ENCODE peak calls at places on chromosome 4, in eight cellular contexts. One of them, this sample, is unnamed.

GRCh38 chr4:54784188-54784671 is 126.5 kb downstream of the KIT start:
- DNase-seq in GM06990: no peak
- DNase-seq in WERI-Rb-1: no peak
- DNase-seq in suprapubic skin: peak; percentile 92
- DNase-seq in CD8-positive, alpha-beta T cell: no peak
- DNase-seq in neural progenitor cell: no peak
- DNase-seq in mucosa of descending colon: peak; percentile 72
- DNase-seq in cardiac muscle cell: peak; percentile 60
- DNase-seq in this sample: no peak

GRCh38 chr4:2832981-2833670 is 10.5 kb upstream of the ADD1 start:
- DNase-seq in WERI-Rb-1: peak; percentile 4
- DNase-seq in GM06990: no peak
- DNase-seq in suprapubic skin: peak; percentile 59
- DNase-seq in CD8-positive, alpha-beta T cell: no peak
- DNase-seq in cardiac muscle cell: no peak
- DNase-seq in mucosa of descending colon: peak; percentile 43
- DNase-seq in neural progenitor cell: no peak
- DNase-seq in this sample: no peak

GRCh38 chr4:42906906-42907774 is 14.6 kb downstream of the GRXCR1 start:
- DNase-seq in mucosa of descending colon: no peak
- DNase-seq in WERI-Rb-1: peak; percentile 8
- DNase-seq in cardiac muscle cell: no peak
- DNase-seq in suprapubic skin: no peak
- DNase-seq in CD8-positive, alpha-beta T cell: no peak
- DNase-seq in neural progenitor cell: no peak
- DNase-seq in GM06990: no peak
- DNase-seq in this sample: no peak

GRCh38 chr4:162497564-162498167 is 333.9 kb upstream of the FSTL5 start:
- DNase-seq in GM06990: no peak
- DNase-seq in CD8-positive, alpha-beta T cell: no peak
- DNase-seq in WERI-Rb-1: no peak
- DNase-seq in mucosa of descending colon: no peak
- DNase-seq in cardiac muscle cell: peak; percentile 77
- DNase-seq in neural progenitor cell: peak; percentile 43
- DNase-seq in suprapubic skin: no peak
- DNase-seq in this sample: peak; percentile 33

GRCh38 chr4:112752061-112752460 is 115.1 kb downstream of the LARP7 start:
- DNase-seq in neural progenitor cell: peak; percentile 18
- DNase-seq in cardiac muscle cell: no peak
- DNase-seq in suprapubic skin: no peak
- DNase-seq in GM06990: no peak
- DNase-seq in CD8-positive, alpha-beta T cell: no peak
- DNase-seq in mucosa of descending colon: no peak
- DNase-seq in WERI-Rb-1: no peak
- DNase-seq in this sample: no peak

GRCh38 chr4:86050516-86050915 is 309.3 kb downstream of the MAPK10 start:
- DNase-seq in CD8-positive, alpha-beta T cell: no peak
- DNase-seq in suprapubic skin: no peak
- DNase-seq in GM06990: no peak
- DNase-seq in mucosa of descending colon: no peak
- DNase-seq in neural progenitor cell: no peak
- DNase-seq in cardiac muscle cell: no peak
- DNase-seq in WERI-Rb-1: no peak
- DNase-seq in this sample: no peak

GRCh38 chr4:22179124-22179874 is 230.7 kb upstream of the KCNIP4 start:
- DNase-seq in cardiac muscle cell: no peak
- DNase-seq in CD8-positive, alpha-beta T cell: no peak
- DNase-seq in WERI-Rb-1: no peak
- DNase-seq in neural progenitor cell: no peak
- DNase-seq in suprapubic skin: no peak
- DNase-seq in mucosa of descending colon: no peak
- DNase-seq in GM06990: no peak
- DNase-seq in this sample: no peak

GRCh38 chr4:127069675-127070074 is 563.1 kb upstream of the INTU start:
- DNase-seq in WERI-Rb-1: no peak
- DNase-seq in cardiac muscle cell: no peak
- DNase-seq in mucosa of descending colon: no peak
- DNase-seq in neural progenitor cell: peak; percentile 24
- DNase-seq in GM06990: no peak
- DNase-seq in suprapubic skin: no peak
- DNase-seq in CD8-positive, alpha-beta T cell: no peak
- DNase-seq in this sample: no peak

GRCh38 chr4:13112030-13112429 is 372.1 kb downstream of the RAB28 start:
- DNase-seq in suprapubic skin: no peak
- DNase-seq in neural progenitor cell: no peak
- DNase-seq in CD8-positive, alpha-beta T cell: no peak
- DNase-seq in mucosa of descending colon: no peak
- DNase-seq in WERI-Rb-1: no peak
- DNase-seq in GM06990: no peak
- DNase-seq in cardiac muscle cell: no peak
- DNase-seq in this sample: no peak

GRCh38 chr4:13102344-13102743 is 381.8 kb downstream of the RAB28 start:
- DNase-seq in cardiac muscle cell: no peak
- DNase-seq in CD8-positive, alpha-beta T cell: no peak
- DNase-seq in mucosa of descending colon: no peak
- DNase-seq in suprapubic skin: no peak
- DNase-seq in neural progenitor cell: no peak
- DNase-seq in WERI-Rb-1: no peak
- DNase-seq in GM06990: no peak
- DNase-seq in this sample: no peak

GRCh38 chr4:13109536-13109935 is 374.6 kb downstream of the RAB28 start:
- DNase-seq in WERI-Rb-1: no peak
- DNase-seq in CD8-positive, alpha-beta T cell: no peak
- DNase-seq in GM06990: no peak
- DNase-seq in mucosa of descending colon: no peak
- DNase-seq in cardiac muscle cell: no peak
- DNase-seq in suprapubic skin: no peak
- DNase-seq in neural progenitor cell: no peak
- DNase-seq in this sample: no peak

GRCh38 chr4:13103382-13104015 is 380.6 kb downstream of the RAB28 start:
- DNase-seq in suprapubic skin: no peak
- DNase-seq in GM06990: no peak
- DNase-seq in cardiac muscle cell: no peak
- DNase-seq in mucosa of descending colon: no peak
- DNase-seq in WERI-Rb-1: no peak
- DNase-seq in neural progenitor cell: no peak
- DNase-seq in CD8-positive, alpha-beta T cell: no peak
- DNase-seq in this sample: no peak

GRCh38 chr4:13108096-13108495 is 376.0 kb downstream of the RAB28 start:
- DNase-seq in WERI-Rb-1: no peak
- DNase-seq in CD8-positive, alpha-beta T cell: no peak
- DNase-seq in neural progenitor cell: no peak
- DNase-seq in mucosa of descending colon: no peak
- DNase-seq in suprapubic skin: no peak
- DNase-seq in GM06990: no peak
- DNase-seq in cardiac muscle cell: no peak
- DNase-seq in this sample: no peak
- TF ChIP-seq CTCF in WERI-Rb-1: peak; percentile 32
- TF ChIP-seq CTCF in CD8-positive, alpha-beta T cell: no peak
- TF ChIP-seq CTCF in neural progenitor cell: no peak
- TF ChIP-seq CTCF in mucosa of descending colon: no peak
- TF ChIP-seq CTCF in suprapubic skin: no peak
- TF ChIP-seq CTCF in GM06990: no peak
- TF ChIP-seq CTCF in cardiac muscle cell: no peak
- TF ChIP-seq CTCF in this sample: peak; percentile 9

GRCh38 chr4:24700118-24700517 is 95.3 kb upstream of the SOD3 start:
- DNase-seq in suprapubic skin: no peak
- DNase-seq in mucosa of descending colon: no peak
- DNase-seq in CD8-positive, alpha-beta T cell: no peak
- DNase-seq in GM06990: no peak
- DNase-seq in cardiac muscle cell: no peak
- DNase-seq in WERI-Rb-1: no peak
- DNase-seq in neural progenitor cell: no peak
- DNase-seq in this sample: no peak

GRCh38 chr4:24703298-24703697 is 92.1 kb upstream of the SOD3 start:
- DNase-seq in CD8-positive, alpha-beta T cell: no peak
- DNase-seq in neural progenitor cell: no peak
- DNase-seq in mucosa of descending colon: no peak
- DNase-seq in GM06990: no peak
- DNase-seq in suprapubic skin: no peak
- DNase-seq in cardiac muscle cell: no peak
- DNase-seq in WERI-Rb-1: no peak
- DNase-seq in this sample: no peak

GRCh38 chr4:24704152-24704551 is 91.2 kb upstream of the SOD3 start:
- DNase-seq in neural progenitor cell: peak; percentile 74
- DNase-seq in CD8-positive, alpha-beta T cell: no peak
- DNase-seq in WERI-Rb-1: no peak
- DNase-seq in suprapubic skin: no peak
- DNase-seq in GM06990: no peak
- DNase-seq in cardiac muscle cell: no peak
- DNase-seq in mucosa of descending colon: no peak
- DNase-seq in this sample: no peak

GRCh38 chr4:24702266-24702665 is 93.1 kb upstream of the SOD3 start:
- DNase-seq in cardiac muscle cell: no peak
- DNase-seq in GM06990: no peak
- DNase-seq in CD8-positive, alpha-beta T cell: no peak
- DNase-seq in neural progenitor cell: no peak
- DNase-seq in suprapubic skin: no peak
- DNase-seq in WERI-Rb-1: no peak
- DNase-seq in mucosa of descending colon: no peak
- DNase-seq in this sample: no peak

DNA sequence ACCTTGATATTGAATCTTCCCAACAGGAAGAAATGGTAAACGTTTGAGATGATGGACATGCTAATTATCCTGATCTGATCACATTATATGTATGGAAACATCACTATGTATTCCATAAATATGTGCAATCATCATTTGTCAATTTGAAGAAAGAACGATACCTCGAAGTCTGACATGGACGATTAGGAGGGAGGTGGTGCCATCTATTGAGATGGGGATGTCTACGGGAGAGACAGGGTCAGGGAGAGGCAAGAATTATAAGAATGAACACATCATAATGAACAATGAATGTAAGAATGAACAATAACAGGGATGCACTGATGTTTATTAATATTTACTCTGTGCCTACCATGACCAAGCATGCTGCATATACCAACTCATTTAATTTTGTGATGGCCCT is 93.7 kb upstream of the SOD3 start:
- DNase-seq in suprapubic skin: no peak
- DNase-seq in GM06990: no peak
- DNase-seq in WERI-Rb-1: no peak
- DNase-seq in CD8-positive, alpha-beta T cell: no peak
- DNase-seq in cardiac muscle cell: no peak
- DNase-seq in mucosa of descending colon: no peak
- DNase-seq in neural progenitor cell: no peak
- DNase-seq in this sample: no peak
- TF ChIP-seq CTCF in suprapubic skin: no peak
- TF ChIP-seq CTCF in GM06990: no peak
- TF ChIP-seq CTCF in WERI-Rb-1: no peak
- TF ChIP-seq CTCF in CD8-positive, alpha-beta T cell: no peak
- TF ChIP-seq CTCF in cardiac muscle cell: no peak
- TF ChIP-seq CTCF in mucosa of descending colon: no peak
- TF ChIP-seq CTCF in neural progenitor cell: no peak
- TF ChIP-seq CTCF in this sample: no peak

GRCh38 chr4:24914460-24914859 is 1.6 kb upstream of the CCDC149 start:
- DNase-seq in mucosa of descending colon: no peak
- DNase-seq in suprapubic skin: no peak
- DNase-seq in neural progenitor cell: no peak
- DNase-seq in cardiac muscle cell: no peak
- DNase-seq in WERI-Rb-1: no peak
- DNase-seq in GM06990: no peak
- DNase-seq in CD8-positive, alpha-beta T cell: no peak
- DNase-seq in this sample: no peak

GRCh38 chr4:24910504-24910903 is 2.3 kb downstream of the CCDC149 start:
- DNase-seq in suprapubic skin: no peak
- DNase-seq in mucosa of descending colon: no peak
- DNase-seq in GM06990: no peak
- DNase-seq in cardiac muscle cell: no peak
- DNase-seq in WERI-Rb-1: no peak
- DNase-seq in CD8-positive, alpha-beta T cell: no peak
- DNase-seq in neural progenitor cell: no peak
- DNase-seq in this sample: no peak

GRCh38 chr4:24915121-24915922 is 2.5 kb upstream of the CCDC149 start:
- DNase-seq in neural progenitor cell: peak; percentile 49
- DNase-seq in CD8-positive, alpha-beta T cell: no peak
- DNase-seq in suprapubic skin: no peak
- DNase-seq in WERI-Rb-1: peak; percentile 68
- DNase-seq in GM06990: no peak
- DNase-seq in mucosa of descending colon: no peak
- DNase-seq in cardiac muscle cell: peak; percentile 46
- DNase-seq in this sample: no peak

GRCh38 chr4:24913099-24913445 is 230 bp upstream of the CCDC149 start:
- DNase-seq in mucosa of descending colon: no peak
- DNase-seq in CD8-positive, alpha-beta T cell: no peak
- DNase-seq in GM06990: no peak
- DNase-seq in neural progenitor cell: no peak
- DNase-seq in WERI-Rb-1: no peak
- DNase-seq in cardiac muscle cell: no peak
- DNase-seq in suprapubic skin: no peak
- DNase-seq in this sample: no peak

GRCh38 chr4:24912252-24913098 is at the start of gene CCDC149:
- DNase-seq in GM06990: no peak
- DNase-seq in mucosa of descending colon: peak; percentile 84
- DNase-seq in suprapubic skin: peak; percentile 84
- DNase-seq in cardiac muscle cell: peak; percentile 83
- DNase-seq in neural progenitor cell: peak; percentile 89
- DNase-seq in WERI-Rb-1: peak; percentile 96
- DNase-seq in CD8-positive, alpha-beta T cell: no peak
- DNase-seq in this sample: peak; percentile 39
- TF ChIP-seq CTCF in GM06990: no peak
- TF ChIP-seq CTCF in mucosa of descending colon: no peak
- TF ChIP-seq CTCF in suprapubic skin: no peak
- TF ChIP-seq CTCF in cardiac muscle cell: no peak
- TF ChIP-seq CTCF in neural progenitor cell: peak; percentile 30
- TF ChIP-seq CTCF in WERI-Rb-1: peak; percentile 8
- TF ChIP-seq CTCF in CD8-positive, alpha-beta T cell: no peak
- TF ChIP-seq CTCF in this sample: no peak

GRCh38 chr4:36233567-36234266 is 10.6 kb downstream of the ARAP2 start:
- DNase-seq in suprapubic skin: no peak
- DNase-seq in neural progenitor cell: no peak
- DNase-seq in cardiac muscle cell: no peak
- DNase-seq in CD8-positive, alpha-beta T cell: no peak
- DNase-seq in GM06990: no peak
- DNase-seq in WERI-Rb-1: no peak
- DNase-seq in mucosa of descending colon: no peak
- DNase-seq in this sample: no peak

GRCh38 chr4:36230523-36230922 is 13.8 kb downstream of the ARAP2 start:
- DNase-seq in cardiac muscle cell: no peak
- DNase-seq in mucosa of descending colon: no peak
- DNase-seq in WERI-Rb-1: no peak
- DNase-seq in CD8-positive, alpha-beta T cell: no peak
- DNase-seq in GM06990: no peak
- DNase-seq in neural progenitor cell: no peak
- DNase-seq in suprapubic skin: no peak
- DNase-seq in this sample: no peak

GRCh38 chr4:36236159-36236558 is 8.2 kb downstream of the ARAP2 start:
- DNase-seq in CD8-positive, alpha-beta T cell: no peak
- DNase-seq in GM06990: no peak
- DNase-seq in mucosa of descending colon: no peak
- DNase-seq in neural progenitor cell: no peak
- DNase-seq in WERI-Rb-1: no peak
- DNase-seq in cardiac muscle cell: no peak
- DNase-seq in suprapubic skin: no peak
- DNase-seq in this sample: no peak

GRCh38 chr4:36237366-36238353 is 6.7 kb downstream of the ARAP2 start:
- DNase-seq in WERI-Rb-1: no peak
- DNase-seq in suprapubic skin: no peak
- DNase-seq in CD8-positive, alpha-beta T cell: no peak
- DNase-seq in GM06990: no peak
- DNase-seq in cardiac muscle cell: no peak
- DNase-seq in mucosa of descending colon: no peak
- DNase-seq in neural progenitor cell: no peak
- DNase-seq in this sample: no peak

DNA sequence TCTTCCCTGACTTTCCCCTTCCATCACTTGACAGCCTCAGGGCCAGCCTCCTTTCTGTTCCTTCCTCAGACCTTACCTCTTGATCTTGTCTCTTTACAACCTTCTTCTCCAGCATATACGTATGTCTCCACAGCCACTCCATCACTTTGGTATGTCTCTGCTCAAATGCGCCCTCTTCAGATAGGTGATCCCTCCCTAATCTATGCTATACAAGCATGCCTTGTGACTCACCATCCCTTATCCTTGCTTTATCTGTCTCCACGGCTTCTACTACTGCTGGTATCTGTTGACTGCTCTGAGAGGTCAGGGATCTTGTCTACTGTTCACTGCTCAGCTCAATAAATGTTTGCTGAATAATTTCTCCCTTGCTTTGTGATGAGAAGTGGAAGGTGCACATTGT is 9.0 kb downstream of the ARAP2 start:
- DNase-seq in mucosa of descending colon: no peak
- DNase-seq in suprapubic skin: no peak
- DNase-seq in cardiac muscle cell: no peak
- DNase-seq in CD8-positive, alpha-beta T cell: no peak
- DNase-seq in GM06990: no peak
- DNase-seq in WERI-Rb-1: no peak
- DNase-seq in neural progenitor cell: no peak
- DNase-seq in this sample: no peak
- TF ChIP-seq CTCF in mucosa of descending colon: no peak
- TF ChIP-seq CTCF in suprapubic skin: no peak
- TF ChIP-seq CTCF in cardiac muscle cell: no peak
- TF ChIP-seq CTCF in CD8-positive, alpha-beta T cell: no peak
- TF ChIP-seq CTCF in GM06990: no peak
- TF ChIP-seq CTCF in WERI-Rb-1: peak; percentile 16
- TF ChIP-seq CTCF in neural progenitor cell: peak; percentile 11
- TF ChIP-seq CTCF in this sample: no peak

This sample was measured in GM10248.